ENCODE peak calls at places on chromosomes 5 and 9, in four cellular contexts. B, S, J and P are unnamed samples.

GRCh38 chr5:88881566-88881965 is 1.4 kb downstream of the MEF2C start:
- DNase-seq in J (no peak), S (no peak), B (no peak), P (no peak)

GRCh38 chr5:140213370-140213983 is 38.5 kb downstream of the CYSTM1 start:
- DNase-seq in S (no peak), B (no peak), J (no peak), P (no peak)

GRCh38 chr5:146466521-146467349 is 19.6 kb downstream of the TCERG1 start:
- DNase-seq in J (no peak), S (peak; percentile 13), B (no peak), P (no peak)

GRCh38 chr9:133768859-133769510 is 30.8 kb upstream of the SARDH start:
- DNase-seq in B (no peak), J (peak; percentile 57), S (no peak), P (peak; percentile 98)

GRCh38 chr5:177500685-177501522 is 3.5 kb upstream of the PDLIM7 start:
- DNase-seq in B (peak; percentile 92), J (peak; percentile 95), S (peak; percentile 77), P (peak; percentile 94)

GRCh38 chr5:32307769-32308194 is 5.0 kb downstream of the MTMR12 start:
- DNase-seq in B (no peak), J (no peak), S (no peak), P (peak; percentile 58)

GRCh38 chr5:135833961-135834638 is 363 bp upstream of the SLC25A48 start:
- DNase-seq in S (no peak), J (no peak), B (no peak), P (no peak)

GRCh38 chr9:89274838-89275237 is 36.2 kb upstream of the CKS2 start:
- DNase-seq in B (no peak), J (no peak), S (peak; percentile 97), P (no peak)

GRCh38 chr5:3325811-3326568 is 269.6 kb upstream of the IRX1 start:
- DNase-seq in B (no peak), J (no peak), S (no peak), P (no peak)

GRCh38 chr5:35651002-35651756 is 33.5 kb downstream of the SPEF2 start:
- DNase-seq in J (no peak), S (peak; percentile 40), B (no peak), P (no peak)

GRCh38 chr5:43602456-43602817 is 543 bp upstream of the NNT start:
- DNase-seq in B (peak; percentile 6), S (peak; percentile 53), J (peak; percentile 74), P (peak; percentile 21)

GRCh38 chr5:139984816-139985215 is 58.3 kb downstream of the NRG2 start:
- DNase-seq in J (no peak), S (no peak), B (no peak), P (no peak)

GRCh38 chr5:91030521-91031395 is 352.4 kb downstream of the ARRDC3 start:
- DNase-seq in B (no peak), J (no peak), S (peak; percentile 16), P (no peak)

GRCh38 chr9:106962105-106962504 is 99.1 kb downstream of the ZNF462 start:
- DNase-seq in B (no peak), J (no peak), S (peak; percentile 62), P (no peak)

GRCh38 chr5:2111569-2112105 is 228.9 kb upstream of the IRX4 start:
- DNase-seq in J (no peak), S (no peak), B (no peak), P (no peak)

GRCh38 chr9:117135481-117135880 is 279.4 kb downstream of the ASTN2 start:
- DNase-seq in B (no peak), J (no peak), S (no peak), P (no peak)

GRCh38 chr5:14327624-14328023 is 184.5 kb downstream of the TRIO start:
- DNase-seq in S (peak; percentile 65), B (no peak), J (no peak), P (no peak)

GRCh38 chr5:92380069-92380770 is 997.1 kb upstream of the ARRDC3 start:
- DNase-seq in B (no peak), J (no peak), S (peak; percentile 40), P (no peak)

GRCh38 chr5:73446631-73447233 is 1.8 kb downstream of the FOXD1 start:
- DNase-seq in S (no peak), J (no peak), B (no peak), P (no peak)

GRCh38 chr9:113564804-113565237 is 101.3 kb downstream of the RGS3 start:
- DNase-seq in J (peak; percentile 87), S (peak; percentile 81), B (peak; percentile 73), P (peak; percentile 50)

GRCh38 chr9:116391306-116391900 is 237.8 kb downstream of the PAPPA start:
- DNase-seq in J (no peak), B (no peak), S (peak; percentile 91), P (no peak)

GRCh38 chr5:154757647-154758406 is 2.6 kb downstream of the LARP1 start:
- DNase-seq in S (peak; percentile 57), J (no peak), B (no peak), P (no peak)

GRCh38 chr9:82924243-82924605 is 138.7 kb downstream of the RASEF start:
- DNase-seq in S (no peak), B (no peak), J (no peak), P (no peak)

GRCh38 chr5:92956886-92957285 is 624.1 kb downstream of the NR2F1-AS1 start:
- DNase-seq in S (peak; percentile 11), B (no peak), J (no peak), P (no peak)

GRCh38 chr5:142871056-142871879 is 101.1 kb downstream of the ARHGAP26 start:
- DNase-seq in B (no peak), S (no peak), J (no peak), P (no peak)

GRCh38 chr5:142872795-142873194 is 102.6 kb downstream of the ARHGAP26 start:
- DNase-seq in B (no peak), S (peak; percentile 65), J (no peak), P (no peak)

GRCh38 chr5:142872217-142872616 is 102.0 kb downstream of the ARHGAP26 start:
- DNase-seq in J (no peak), B (no peak), S (no peak), P (no peak)

GRCh38 chr5:142870552-142870951 is 100.4 kb downstream of the ARHGAP26 start:
- DNase-seq in S (no peak), B (no peak), J (no peak), P (no peak)

DNA sequence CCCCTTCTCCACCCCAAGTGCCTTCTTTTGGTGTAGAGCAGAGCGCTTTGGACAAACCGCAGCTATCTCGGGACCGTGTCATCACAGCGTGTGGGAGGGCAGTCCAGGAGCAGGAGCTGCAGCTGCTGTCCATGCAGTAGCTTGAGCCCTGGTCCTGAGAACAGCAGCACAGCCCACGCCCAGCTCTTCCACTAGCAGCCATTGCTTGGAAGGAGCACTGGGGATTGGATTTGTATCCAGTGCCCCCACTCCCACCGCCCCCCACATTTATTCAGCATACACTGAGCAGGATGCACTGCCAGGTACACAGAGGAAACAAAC is 101.7 kb downstream of the ARHGAP26 start:
- DNase-seq in B (no peak), S (no peak), J (no peak), P (no peak)
- H3K4me3 ChIP-seq in B (no peak overlapping the region), S (no peak overlapping the region), J (no peak overlapping the region), P (no peak overlapping the region)

GRCh38 chr5:81842795-81843377 is 92.0 kb upstream of the SSBP2 start:
- DNase-seq in S (no peak), J (no peak), B (no peak), P (no peak)
- H3K27ac ChIP-seq in S (no peak overlapping the region), J (no peak overlapping the region), B (no peak overlapping the region), P (no peak overlapping the region)

GRCh38 chr5:56426658-56427057 is 193.5 kb upstream of the ANKRD55 start:
- DNase-seq in B (no peak), J (no peak), S (no peak), P (no peak)

GRCh38 chr5:56420323-56420722 is 187.2 kb upstream of the ANKRD55 start:
- DNase-seq in B (no peak), S (no peak), J (no peak), P (no peak)

GRCh38 chr5:56419667-56420066 is 186.5 kb upstream of the ANKRD55 start:
- DNase-seq in B (no peak), S (no peak), J (no peak), P (no peak)

GRCh38 chr5:56422060-56422762 is 189.1 kb upstream of the ANKRD55 start:
- DNase-seq in S (no peak), B (no peak), J (no peak), P (no peak)
- H3K4me3 ChIP-seq in S (no peak overlapping the region), B (no peak overlapping the region), J (no peak overlapping the region), P (no peak overlapping the region)

GRCh38 chr9:78004478-78005229 is 27.0 kb downstream of the GNAQ start:
- DNase-seq in S (no peak), J (no peak), B (no peak), P (no peak)
- H3K27ac ChIP-seq in S (no peak overlapping the region), J (no peak overlapping the region), B (no peak overlapping the region), P (peak overlapping the region; percentile 78)